ENCODE peak calls at places on chromosomes 7 and 10, in five cellular contexts. One of them, this sample, is unnamed.

GRCh38 chr10:8297951-8298350 is 243.5 kb downstream of the GATA3 start:
- DNase-seq in fibroblast of mammary gland: no peak
- DNase-seq in cardiac fibroblast: no peak
- DNase-seq in tibial artery: no peak
- DNase-seq in cardiac muscle cell: no peak
- DNase-seq in this sample: no peak

GRCh38 chr7:66641526-66641871 is 12.8 kb downstream of the KCTD7 start:
- DNase-seq in fibroblast of mammary gland: no peak
- DNase-seq in cardiac fibroblast: no peak
- DNase-seq in tibial artery: no peak
- DNase-seq in cardiac muscle cell: no peak
- DNase-seq in this sample: no peak

GRCh38 chr10:72328045-72328828 is 26.5 kb downstream of the DNAJB12 start:
- DNase-seq in fibroblast of mammary gland: peak
- DNase-seq in cardiac fibroblast: peak
- DNase-seq in tibial artery: peak
- DNase-seq in cardiac muscle cell: peak
- DNase-seq in this sample: no peak

GRCh38 chr7:96224682-96225081 is 97.2 kb downstream of the SLC25A13 start:
- DNase-seq in fibroblast of mammary gland: peak
- DNase-seq in cardiac fibroblast: peak
- DNase-seq in tibial artery: no peak
- DNase-seq in cardiac muscle cell: peak
- DNase-seq in this sample: no peak

GRCh38 chr7:34260282-34260681 is 354.9 kb downstream of the BMPER start:
- DNase-seq in fibroblast of mammary gland: peak
- DNase-seq in cardiac fibroblast: peak
- DNase-seq in tibial artery: no peak
- DNase-seq in cardiac muscle cell: peak
- DNase-seq in this sample: peak

GRCh38 chr10:102776779-102777417 is 33.1 kb downstream of the WBP1L start:
- DNase-seq in fibroblast of mammary gland: peak
- DNase-seq in cardiac fibroblast: peak
- DNase-seq in tibial artery: peak
- DNase-seq in cardiac muscle cell: peak
- DNase-seq in this sample: peak

GRCh38 chr7:151695856-151696555 is 176.3 kb upstream of the RHEB start:
- DNase-seq in fibroblast of mammary gland: no peak
- DNase-seq in cardiac fibroblast: no peak
- DNase-seq in tibial artery: no peak
- DNase-seq in cardiac muscle cell: no peak
- DNase-seq in this sample: no peak

GRCh38 chr10:5556576-5556975 is 31.8 kb downstream of the CALML3 start:
- DNase-seq in fibroblast of mammary gland: no peak
- DNase-seq in cardiac fibroblast: no peak
- DNase-seq in tibial artery: no peak
- DNase-seq in cardiac muscle cell: no peak
- DNase-seq in this sample: no peak

GRCh38 chr7:90933041-90933440 is 331.2 kb upstream of the FZD1 start:
- DNase-seq in fibroblast of mammary gland: no peak
- DNase-seq in cardiac fibroblast: no peak
- DNase-seq in tibial artery: no peak
- DNase-seq in cardiac muscle cell: no peak
- DNase-seq in this sample: no peak

GRCh38 chr10:125001313-125002043 is 59.6 kb downstream of the ZRANB1 start:
- DNase-seq in fibroblast of mammary gland: no peak
- DNase-seq in cardiac fibroblast: no peak
- DNase-seq in tibial artery: peak
- DNase-seq in cardiac muscle cell: no peak
- DNase-seq in this sample: no peak

GRCh38 chr7:73885975-73886798 is 25.2 kb downstream of the TMEM270 start:
- DNase-seq in fibroblast of mammary gland: peak
- DNase-seq in cardiac fibroblast: peak
- DNase-seq in tibial artery: peak
- DNase-seq in cardiac muscle cell: peak
- DNase-seq in this sample: no peak

GRCh38 chr7:111329367-111330234 is 232.7 kb downstream of the IMMP2L start:
- DNase-seq in fibroblast of mammary gland: peak
- DNase-seq in cardiac fibroblast: peak
- DNase-seq in tibial artery: no peak
- DNase-seq in cardiac muscle cell: peak
- DNase-seq in this sample: peak

GRCh38 chr7:96800824-96801223 is 91.2 kb upstream of the SEM1 start:
- DNase-seq in fibroblast of mammary gland: no peak
- DNase-seq in cardiac fibroblast: no peak
- DNase-seq in tibial artery: no peak
- DNase-seq in cardiac muscle cell: no peak
- DNase-seq in this sample: no peak

GRCh38 chr10:26251925-26252324 is 35.4 kb downstream of the GAD2 start:
- DNase-seq in fibroblast of mammary gland: no peak
- DNase-seq in cardiac fibroblast: no peak
- DNase-seq in tibial artery: no peak
- DNase-seq in cardiac muscle cell: no peak
- DNase-seq in this sample: no peak

GRCh38 chr7:50477640-50478039 is 27.5 kb upstream of the FIGNL1 start:
- DNase-seq in fibroblast of mammary gland: peak
- DNase-seq in cardiac fibroblast: no peak
- DNase-seq in tibial artery: no peak
- DNase-seq in cardiac muscle cell: no peak
- DNase-seq in this sample: no peak

GRCh38 chr7:132919776-132920175 is 162.1 kb downstream of the CHCHD3 start:
- DNase-seq in fibroblast of mammary gland: peak
- DNase-seq in cardiac fibroblast: peak
- DNase-seq in tibial artery: no peak
- DNase-seq in cardiac muscle cell: no peak
- DNase-seq in this sample: no peak

GRCh38 chr10:71757450-71757918 is 15.8 kb downstream of the VSIR start:
- DNase-seq in fibroblast of mammary gland: no peak
- DNase-seq in cardiac fibroblast: no peak
- DNase-seq in tibial artery: no peak
- DNase-seq in cardiac muscle cell: no peak
- DNase-seq in this sample: no peak

GRCh38 chr10:8183241-8183704 is 128.8 kb downstream of the GATA3 start:
- DNase-seq in fibroblast of mammary gland: no peak
- DNase-seq in cardiac fibroblast: peak
- DNase-seq in tibial artery: no peak
- DNase-seq in cardiac muscle cell: peak
- DNase-seq in this sample: peak

GRCh38 chr7:44678468-44679179 is 70.0 kb upstream of the ZMIZ2 start:
- DNase-seq in fibroblast of mammary gland: peak
- DNase-seq in cardiac fibroblast: peak
- DNase-seq in tibial artery: peak
- DNase-seq in cardiac muscle cell: peak
- DNase-seq in this sample: peak

GRCh38 chr10:93063217-93063976 is 2.8 kb downstream of the CYP26C1 start:
- DNase-seq in fibroblast of mammary gland: no peak
- DNase-seq in cardiac fibroblast: no peak
- DNase-seq in tibial artery: no peak
- DNase-seq in cardiac muscle cell: no peak
- DNase-seq in this sample: no peak
- H3K4me3 ChIP-seq in fibroblast of mammary gland: no peak
- H3K4me3 ChIP-seq in cardiac fibroblast: peak
- H3K4me3 ChIP-seq in tibial artery: peak
- H3K4me3 ChIP-seq in cardiac muscle cell: peak
- H3K4me3 ChIP-seq in this sample: peak

GRCh38 chr10:104337985-104338735 is at the start of gene ITPRIP:
- DNase-seq in fibroblast of mammary gland: peak
- DNase-seq in cardiac fibroblast: peak
- DNase-seq in tibial artery: peak
- DNase-seq in cardiac muscle cell: peak
- DNase-seq in this sample: peak
- TF ChIP-seq CTCF in fibroblast of mammary gland: no peak
- TF ChIP-seq CTCF in cardiac fibroblast: no peak
- TF ChIP-seq CTCF in tibial artery: no peak
- TF ChIP-seq CTCF in cardiac muscle cell: peak
- TF ChIP-seq CTCF in this sample: peak

GRCh38 chr7:121313220-121313792 is 15.5 kb upstream of the WNT16 start:
- DNase-seq in fibroblast of mammary gland: no peak
- DNase-seq in cardiac fibroblast: no peak
- DNase-seq in tibial artery: no peak
- DNase-seq in cardiac muscle cell: no peak
- DNase-seq in this sample: no peak

DNA sequence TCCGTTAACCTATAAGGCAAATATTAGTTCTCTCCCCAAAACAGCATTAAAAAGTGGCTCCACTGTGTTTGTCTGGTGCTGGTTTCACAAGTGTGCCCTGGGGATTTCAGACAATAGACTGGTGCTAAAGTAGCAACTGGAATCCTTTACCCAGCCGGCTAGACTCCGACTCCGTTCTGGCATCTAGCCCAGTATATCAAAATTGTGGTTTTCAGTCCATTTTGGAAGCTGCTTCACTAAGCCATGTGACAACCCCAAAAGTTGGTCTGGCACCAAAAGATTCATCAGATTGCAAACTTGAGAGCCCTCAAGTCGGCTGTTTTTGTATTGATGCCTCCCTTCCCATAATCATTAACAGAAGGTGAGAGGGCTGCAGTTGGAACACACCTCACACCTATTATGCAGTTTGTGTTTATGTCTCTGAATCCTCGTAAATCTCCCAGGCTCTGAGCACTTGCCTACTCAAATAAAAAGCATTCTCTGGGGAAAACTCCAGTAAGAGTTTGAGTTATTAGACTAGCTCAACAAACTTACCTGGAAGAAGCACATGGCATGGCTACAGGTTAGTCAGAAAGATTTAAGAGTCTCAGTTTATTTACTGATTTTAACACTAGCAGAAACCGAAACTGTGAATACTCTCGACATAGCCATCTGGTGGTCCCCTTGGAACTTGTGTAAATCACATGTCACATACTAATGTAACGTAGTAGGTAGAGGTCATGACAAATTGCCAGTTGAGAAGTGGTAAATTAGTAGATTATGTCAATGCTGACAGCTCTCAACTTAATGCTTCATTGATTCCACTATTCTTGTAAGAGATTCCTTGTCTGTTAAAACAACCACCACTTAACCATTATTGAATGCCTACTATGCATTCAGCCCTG is 14.8 kb upstream of the WNT16 start:
- DNase-seq in fibroblast of mammary gland: peak
- DNase-seq in cardiac fibroblast: peak
- DNase-seq in tibial artery: no peak
- DNase-seq in cardiac muscle cell: peak
- DNase-seq in this sample: peak
- H3K4me3 ChIP-seq in fibroblast of mammary gland: no peak
- H3K4me3 ChIP-seq in cardiac fibroblast: no peak
- H3K4me3 ChIP-seq in tibial artery: no peak
- H3K4me3 ChIP-seq in cardiac muscle cell: no peak
- H3K4me3 ChIP-seq in this sample: no peak

GRCh38 chr10:113326160-113327111 is 226.4 kb upstream of the HABP2 start:
- DNase-seq in fibroblast of mammary gland: peak
- DNase-seq in cardiac fibroblast: peak
- DNase-seq in tibial artery: peak
- DNase-seq in cardiac muscle cell: peak
- DNase-seq in this sample: peak
- TF ChIP-seq CTCF in fibroblast of mammary gland: peak
- TF ChIP-seq CTCF in cardiac fibroblast: peak
- TF ChIP-seq CTCF in tibial artery: peak
- TF ChIP-seq CTCF in cardiac muscle cell: no peak
- TF ChIP-seq CTCF in this sample: peak

GRCh38 chr10:87578799-87579401 is 74.2 kb downstream of the MINPP1 start:
- DNase-seq in fibroblast of mammary gland: peak
- DNase-seq in cardiac fibroblast: peak
- DNase-seq in tibial artery: peak
- DNase-seq in cardiac muscle cell: peak
- DNase-seq in this sample: no peak
- H3K4me3 ChIP-seq in fibroblast of mammary gland: peak
- H3K4me3 ChIP-seq in cardiac fibroblast: no peak
- H3K4me3 ChIP-seq in tibial artery: peak
- H3K4me3 ChIP-seq in cardiac muscle cell: no peak
- H3K4me3 ChIP-seq in this sample: no peak

GRCh38 chr7:148110097-148110868 is 480.3 kb upstream of the C7orf33 start:
- DNase-seq in fibroblast of mammary gland: no peak
- DNase-seq in cardiac fibroblast: no peak
- DNase-seq in tibial artery: no peak
- DNase-seq in cardiac muscle cell: peak
- DNase-seq in this sample: no peak
- TF ChIP-seq CTCF in fibroblast of mammary gland: no peak
- TF ChIP-seq CTCF in cardiac fibroblast: no peak
- TF ChIP-seq CTCF in tibial artery: no peak
- TF ChIP-seq CTCF in cardiac muscle cell: peak
- TF ChIP-seq CTCF in this sample: no peak

DNA sequence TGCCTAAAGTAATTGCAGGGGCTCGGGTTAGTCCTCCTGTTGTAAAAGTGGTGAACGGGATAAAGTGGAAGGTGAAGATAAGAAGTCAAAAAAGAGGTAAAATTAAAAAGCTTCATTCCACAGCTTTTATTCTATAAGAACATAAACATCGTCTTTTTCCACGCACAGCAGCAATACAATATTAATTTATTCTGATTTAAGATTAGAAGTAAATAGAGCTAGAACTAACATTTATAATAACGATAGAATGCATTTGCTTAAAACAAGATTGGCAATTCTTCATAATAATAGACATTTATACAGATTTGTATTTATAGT is 3.7 kb downstream of the HOXA10 start:
- DNase-seq in fibroblast of mammary gland: no peak
- DNase-seq in cardiac fibroblast: no peak
- DNase-seq in tibial artery: no peak
- DNase-seq in cardiac muscle cell: no peak
- DNase-seq in this sample: no peak
- H3K4me3 ChIP-seq in fibroblast of mammary gland: peak
- H3K4me3 ChIP-seq in cardiac fibroblast: no peak
- H3K4me3 ChIP-seq in tibial artery: peak
- H3K4me3 ChIP-seq in cardiac muscle cell: no peak
- H3K4me3 ChIP-seq in this sample: peak

DNA sequence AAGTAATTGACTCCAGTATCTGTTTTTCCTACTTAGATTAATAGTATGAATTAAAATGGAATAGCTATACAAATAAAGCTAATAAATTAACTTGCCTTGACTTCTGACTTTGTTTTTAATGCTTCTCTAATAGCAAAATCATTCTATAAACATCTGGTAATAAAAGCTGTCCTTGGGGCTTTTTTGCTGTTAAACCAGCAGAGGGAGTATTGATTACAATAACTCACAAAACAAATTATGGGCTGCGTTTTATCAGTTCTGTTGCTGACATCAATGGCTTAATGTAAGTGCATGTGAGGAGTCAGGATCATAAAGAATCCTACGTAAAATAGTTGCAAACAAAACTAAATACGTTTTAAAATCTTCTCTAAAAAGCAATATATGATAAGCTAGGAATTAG is 667.8 kb downstream of the PCDH15 start:
- DNase-seq in fibroblast of mammary gland: no peak
- DNase-seq in cardiac fibroblast: no peak
- DNase-seq in tibial artery: no peak
- DNase-seq in cardiac muscle cell: no peak
- DNase-seq in this sample: no peak
- TF ChIP-seq CTCF in fibroblast of mammary gland: peak
- TF ChIP-seq CTCF in cardiac fibroblast: no peak
- TF ChIP-seq CTCF in tibial artery: no peak
- TF ChIP-seq CTCF in cardiac muscle cell: no peak
- TF ChIP-seq CTCF in this sample: no peak

This sample was measured in AG09309.